ENCODE peak calls at places on chromosomes 4 and X, in four cellular contexts. G, F, Q and U are unnamed samples.

GRCh38 chrX:103889216-103889615 is 57.2 kb upstream of the RAB9B start:
- DNase-seq in G (no peak), Q (no peak), F (no peak), U (no peak)

GRCh38 chr4:15651682-15652081 is 3.5 kb downstream of the FBXL5 start:
- DNase-seq in F (no peak), G (no peak), Q (no peak), U (no peak)

GRCh38 chrX:70924294-70924693 is 6.6 kb downstream of the SLC7A3 start:
- DNase-seq in Q (no peak), F (no peak), G (no peak), U (no peak)

GRCh38 chr4:47623916-47624554 is 139.0 kb downstream of the ATP10D start:
- DNase-seq in F (no peak), Q (no peak), G (no peak), U (no peak)

GRCh38 chrX:40248822-40249221 is 151.1 kb upstream of the BCOR start:
- DNase-seq in Q (no peak), G (no peak), F (no peak), U (no peak)

GRCh38 chr4:165779950-165780670 is 92.9 kb upstream of the TLL1 start:
- DNase-seq in Q (no peak), G (no peak), F (no peak), U (no peak)

GRCh38 chr4:38894340-38894982 is 26.9 kb downstream of the FAM114A1 start:
- DNase-seq in Q (no peak), G (no peak), F (no peak), U (no peak)

GRCh38 chrX:2500091-2500680 is 590 bp downstream of the DHRSX start:
- DNase-seq in Q (peak), G (no peak), F (no peak), U (peak)

GRCh38 chr4:19063662-19064061 is 1042.1 kb upstream of the LCORL start:
- DNase-seq in G (no peak), F (no peak), Q (no peak), U (no peak)

GRCh38 chr4:109559625-109559982 is 442 bp upstream of the MCUB start:
- DNase-seq in Q (peak), F (no peak), G (no peak), U (peak)

GRCh38 chrX:46485897-46486296 is 59.3 kb downstream of the ZNF674 start:
- DNase-seq in Q (no peak), G (no peak), F (no peak), U (no peak)

GRCh38 chr4:36439556-36439955 is 158.1 kb downstream of the DTHD1 start:
- DNase-seq in F (no peak), Q (no peak), G (no peak), U (no peak)

GRCh38 chr4:177596035-177596434 is 153.8 kb upstream of the AGA start:
- DNase-seq in F (peak), G (no peak), Q (no peak), U (peak)

GRCh38 chr4:3074846-3075651 is 568 bp downstream of the HTT start:
- DNase-seq in Q (peak), G (no peak), F (peak), U (peak)

GRCh38 chr4:48033825-48034413 is 17.3 kb downstream of the NIPAL1 start:
- DNase-seq in G (no peak), F (no peak), Q (peak), U (no peak)

GRCh38 chr4:21290562-21290961 is 590.3 kb downstream of the PACRGL start:
- DNase-seq in G (no peak), F (no peak), Q (no peak), U (no peak)

GRCh38 chr4:38917481-38918025 is 49.9 kb downstream of the FAM114A1 start:
- DNase-seq in G (no peak), Q (no peak), F (no peak), U (no peak)

GRCh38 chr4:77023920-77024319 is 51.9 kb downstream of the CCNI start:
- DNase-seq in F (no peak), Q (no peak), G (no peak), U (no peak)

GRCh38 chr4:76881375-76881774 is 16.6 kb downstream of the SOWAHB start:
- DNase-seq in F (no peak), G (no peak), Q (no peak), U (no peak)

GRCh38 chr4:108377021-108377420 is 208.3 kb upstream of the LEF1 start:
- DNase-seq in G (no peak), Q (no peak), F (no peak), U (no peak)

DNA sequence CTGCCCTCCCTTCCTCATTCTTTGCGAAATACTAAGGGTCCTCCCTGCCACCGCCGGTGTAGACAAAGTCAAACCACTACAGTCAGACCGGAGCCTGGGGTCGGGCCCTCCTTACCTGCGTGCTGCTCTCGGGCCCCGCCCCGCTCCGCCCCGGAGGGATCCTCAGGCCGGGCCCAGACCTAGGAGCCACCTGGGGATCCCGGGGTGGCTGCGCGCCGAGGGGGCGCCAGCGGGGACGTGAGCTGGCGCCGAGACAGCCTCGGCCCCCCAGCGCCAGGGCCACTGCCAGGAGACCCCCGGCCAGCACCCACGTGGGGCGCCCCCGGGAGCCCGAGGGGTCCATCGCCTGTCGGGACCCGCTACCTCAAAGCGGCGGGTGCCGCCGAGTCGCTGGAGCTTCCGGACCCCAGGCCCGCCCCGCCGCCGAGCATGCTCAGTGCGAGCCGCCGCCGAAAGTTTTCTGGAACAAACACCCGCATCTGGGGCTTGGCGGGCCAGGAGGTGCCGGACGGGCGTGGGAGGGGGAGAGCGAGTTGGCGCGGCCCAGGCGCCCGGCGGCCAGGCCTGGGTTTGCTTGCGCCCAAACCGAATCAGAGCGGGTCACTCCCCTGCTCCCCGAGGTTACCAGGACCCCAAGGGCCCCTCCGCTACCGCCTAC is at the start of gene EVC2:
- DNase-seq in F (no peak), Q (peak), G (peak), U (no peak)
- TF ChIP-seq POLR2A in F (no peak), Q (no peak), G (no peak), U (no peak)

GRCh38 chrX:55119712-55120111 is 30.9 kb downstream of the PAGE2 start:
- DNase-seq in F (no peak), Q (no peak), G (no peak), U (no peak)

GRCh38 chrX:55120767-55121358 is 32.0 kb downstream of the PAGE2 start:
- DNase-seq in Q (peak), F (no peak), G (no peak), U (no peak)

GRCh38 chrX:55118574-55118973 is 29.8 kb downstream of the PAGE2 start:
- DNase-seq in G (no peak), Q (no peak), F (no peak), U (no peak)

DNA sequence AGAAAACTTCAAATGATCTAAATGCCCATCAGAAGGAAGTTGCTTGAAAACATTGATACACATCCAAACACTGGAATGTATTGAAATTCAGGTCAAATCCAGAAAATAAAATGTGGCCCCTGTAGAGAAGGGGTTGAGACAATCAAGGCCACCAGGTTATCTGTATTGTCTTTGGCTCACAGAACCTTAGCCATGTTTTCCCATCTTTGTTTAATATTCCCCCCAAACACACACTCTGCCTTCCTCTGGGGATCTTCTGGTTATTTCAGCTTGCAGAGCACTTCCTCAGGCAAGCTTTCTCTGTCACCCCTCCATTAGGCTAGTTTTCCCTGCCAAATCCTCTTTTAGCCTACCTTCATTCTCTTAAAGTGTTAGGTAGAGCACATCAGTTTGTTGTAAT is 30.5 kb downstream of the PAGE2 start:
- DNase-seq in F (no peak), G (no peak), Q (no peak), U (no peak)
- TF ChIP-seq POLR2A in F (no peak), G (no peak), Q (no peak), U (no peak)

GRCh38 chr4:159779716-159780115 is 676.8 kb downstream of the RAPGEF2 start:
- DNase-seq in Q (no peak), F (no peak), G (no peak), U (no peak)

GRCh38 chr4:159780196-159780922 is 677.5 kb downstream of the RAPGEF2 start:
- DNase-seq in Q (no peak), G (no peak), F (no peak), U (no peak)

GRCh38 chr4:159776915-159777314 is 674.0 kb downstream of the RAPGEF2 start:
- DNase-seq in F (no peak), G (no peak), Q (no peak), U (no peak)

GRCh38 chr4:159777689-159778088 is 674.8 kb downstream of the RAPGEF2 start:
- DNase-seq in Q (no peak), G (no peak), F (no peak), U (no peak)

DNA sequence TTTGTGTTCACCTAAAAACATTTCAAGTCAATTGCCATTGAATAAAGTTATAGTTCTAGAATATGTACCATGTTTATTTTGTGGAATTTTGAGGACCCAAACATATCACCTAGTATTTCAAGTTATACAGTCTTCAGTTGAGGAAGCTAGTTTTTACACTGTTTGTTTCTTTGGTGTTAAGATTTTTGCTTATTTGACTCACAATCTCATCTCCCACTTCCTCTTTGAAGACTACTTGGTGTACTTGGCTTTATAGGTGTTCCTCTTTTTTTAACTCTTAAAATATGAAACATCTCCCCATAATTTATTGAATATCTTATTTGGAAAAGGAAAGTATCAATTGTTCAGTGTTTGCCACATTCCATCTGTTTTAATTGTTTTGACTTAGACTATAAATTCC is 675.4 kb downstream of the RAPGEF2 start:
- DNase-seq in F (no peak), Q (no peak), G (no peak), U (no peak)
- TF ChIP-seq POLR2A in F (no peak), Q (no peak), G (no peak), U (no peak)

DNA sequence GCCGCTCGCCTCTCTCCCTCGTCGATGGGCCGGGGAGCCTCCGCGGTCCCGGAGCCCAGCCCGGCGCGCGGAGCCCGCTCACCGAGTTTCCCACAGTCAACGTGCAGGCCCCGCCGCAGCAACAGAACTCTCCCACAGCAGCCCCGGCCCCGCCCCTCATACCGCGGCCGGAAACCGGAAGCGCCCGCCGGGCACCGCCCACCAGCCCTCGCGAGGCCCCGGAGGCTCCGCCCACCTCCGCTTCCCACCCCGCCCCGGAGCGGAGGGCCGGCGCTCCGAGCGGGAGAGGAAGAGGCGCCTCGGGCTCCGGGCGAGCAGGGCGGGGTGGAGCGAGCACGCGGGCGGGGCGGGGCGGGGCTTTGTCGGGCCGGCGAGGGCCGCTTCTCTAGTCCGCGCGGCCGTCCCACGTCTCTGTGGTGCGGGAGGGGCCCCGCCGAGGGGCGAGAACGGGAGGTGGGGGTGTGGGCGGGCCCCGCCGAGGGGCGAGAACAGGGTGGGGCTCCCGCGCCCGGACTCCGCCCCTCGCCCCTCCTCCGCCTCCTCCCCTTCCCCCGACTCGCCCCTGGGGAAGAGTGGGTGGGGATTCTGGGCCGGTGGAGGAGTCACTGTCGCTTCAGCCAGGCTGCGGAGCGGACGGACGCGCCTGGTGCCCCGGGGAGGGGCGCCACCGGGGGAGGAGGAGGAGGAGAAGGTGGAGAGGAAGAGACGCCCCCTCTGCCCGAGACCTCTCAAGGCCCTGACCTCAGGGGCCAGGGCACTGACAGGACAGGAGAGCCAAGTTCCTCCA is at the start of the genes ABCD1 and BCAP31:
- DNase-seq in G (peak), Q (peak), F (peak), U (peak)
- TF ChIP-seq POLR2A in G (no peak), Q (peak), F (peak), U (peak)

DNA sequence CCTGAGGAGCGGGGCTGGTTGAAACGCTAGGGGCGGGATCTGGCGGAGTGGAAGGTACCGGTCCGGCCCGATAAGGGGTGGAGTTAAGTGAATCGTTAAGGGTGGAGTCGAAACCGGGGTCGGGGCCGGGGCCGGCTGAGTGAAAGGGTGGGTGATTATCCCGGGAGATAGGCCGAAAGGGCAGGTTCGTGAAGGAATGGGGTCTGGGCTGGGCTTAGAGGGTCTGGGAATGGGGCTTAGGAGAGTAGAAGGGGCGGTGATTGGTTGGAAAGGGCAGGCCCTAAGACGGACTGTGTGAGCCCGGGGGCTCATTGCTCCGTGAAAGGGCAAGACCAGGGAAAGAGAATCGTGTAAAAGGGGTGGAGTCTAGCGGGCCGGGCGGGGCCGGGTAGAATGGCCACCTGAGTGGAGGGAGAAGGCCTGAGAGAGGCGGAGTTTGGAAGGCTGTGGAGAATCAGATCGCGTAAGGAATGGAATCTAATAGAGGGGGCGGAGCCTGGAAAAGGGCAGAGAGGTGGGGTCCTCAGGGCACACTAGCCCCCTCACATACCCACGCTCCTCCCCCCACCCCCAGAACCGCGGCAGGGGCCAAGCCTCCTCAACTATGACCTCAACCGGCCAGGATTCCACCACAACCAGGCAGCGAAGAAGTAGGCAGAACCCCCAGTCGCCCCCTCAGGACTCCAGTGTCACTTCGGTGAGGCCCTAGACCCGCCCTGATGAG is 384 bp downstream of the HDAC6 start:
- DNase-seq in F (peak), G (peak), Q (peak), U (peak)
- TF ChIP-seq POLR2A in F (no peak), G (no peak), Q (no peak), U (no peak)

GRCh38 chr4:675036-675804 is 878 bp downstream of the MYL5 start:
- DNase-seq in F (no peak), G (no peak), Q (no peak), U (no peak)

GRCh38 chr4:676871-677235 is 2.5 kb downstream of the MYL5 start:
- DNase-seq in Q (no peak), F (no peak), G (peak), U (no peak)

GRCh38 chr4:673349-674091 is 556 bp downstream of the ATP5ME start:
- DNase-seq in G (no peak), F (no peak), Q (peak), U (no peak)

GRCh38 chr4:675980-676870 is 1.9 kb downstream of the MYL5 start:
- DNase-seq in F (no peak), Q (no peak), G (no peak), U (no peak)

DNA sequence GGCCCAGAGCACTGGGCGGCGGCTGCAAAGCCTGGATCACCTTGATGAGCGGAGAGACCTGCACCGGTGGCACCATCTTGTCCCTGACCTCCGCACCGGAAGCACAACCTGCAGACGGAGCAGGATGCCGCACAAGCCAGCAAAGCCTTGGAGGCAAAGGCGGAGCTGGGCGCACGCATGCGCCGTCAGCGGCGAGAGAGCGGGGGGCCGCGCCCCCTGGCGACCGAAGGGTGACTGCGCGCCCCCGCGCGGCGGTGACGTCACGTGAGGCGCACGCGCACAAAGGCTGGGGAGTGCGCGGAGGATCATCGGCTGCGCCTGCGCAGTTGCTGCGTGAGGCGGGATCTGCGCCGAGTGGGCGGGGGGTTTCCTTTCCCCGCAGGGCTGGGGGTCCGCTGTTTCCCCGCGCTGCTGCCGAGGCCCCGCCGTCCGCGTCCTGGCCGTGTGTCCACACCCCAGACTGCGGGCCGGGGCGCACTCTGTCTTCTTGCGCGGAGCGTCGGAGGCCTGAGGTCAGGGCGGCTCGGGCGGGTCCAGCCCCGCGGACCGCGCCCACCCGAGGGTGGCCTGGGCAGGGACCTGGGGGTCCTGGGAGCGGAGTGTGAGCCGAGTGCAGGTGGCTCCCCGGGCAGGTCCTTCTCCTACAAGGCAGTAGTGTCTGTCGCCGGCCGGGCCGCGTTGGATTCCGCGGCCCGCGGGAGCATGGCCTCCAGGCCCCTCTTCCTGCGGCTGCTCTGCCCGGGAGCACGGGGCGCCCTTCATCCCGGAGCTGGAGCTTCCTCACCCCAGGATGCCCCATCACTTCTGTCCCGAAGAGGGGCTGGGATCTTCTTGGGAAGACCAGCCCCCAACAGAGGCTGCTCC is at the start of the genes ATP5ME and MYL5:
- DNase-seq in G (peak), Q (peak), F (peak), U (peak)
- TF ChIP-seq POLR2A in G (no peak), Q (peak), F (peak), U (peak)

GRCh38 chr4:188930822-188931221 is 791.6 kb downstream of the TRIML1 start:
- DNase-seq in Q (no peak), G (no peak), F (no peak), U (no peak)

DNA sequence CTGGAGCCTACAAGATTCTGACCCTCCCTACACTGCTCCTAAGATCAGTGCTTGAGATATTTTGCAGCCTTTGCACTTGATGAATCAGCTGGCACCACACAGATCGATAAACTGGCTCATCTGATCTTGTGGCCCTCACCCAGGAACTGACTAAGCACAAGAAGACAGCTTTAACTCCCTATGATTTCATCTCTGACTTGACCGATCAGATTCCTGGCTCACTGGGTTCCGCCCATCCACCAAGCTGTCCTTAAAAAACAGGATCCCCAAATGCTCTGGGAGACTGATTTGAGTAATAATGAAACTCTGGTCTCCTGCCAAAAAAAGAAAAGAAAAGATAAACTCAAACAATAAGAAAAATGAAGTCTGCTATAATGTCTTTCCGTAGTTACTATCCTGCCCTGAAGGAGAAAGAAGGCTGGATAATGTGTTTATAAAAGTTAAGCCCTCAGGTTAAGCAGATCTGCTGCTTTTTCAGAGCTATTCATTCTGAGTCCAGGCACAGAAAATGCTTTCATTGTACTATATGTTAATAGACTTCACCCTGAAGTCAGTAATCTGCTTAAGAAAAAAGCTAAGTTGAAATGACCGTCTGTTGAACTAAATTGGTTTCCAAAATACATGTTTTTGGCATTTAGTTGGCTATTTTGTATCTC is 795.2 kb downstream of the TRIML1 start:
- DNase-seq in Q (no peak), G (no peak), F (no peak), U (no peak)
- TF ChIP-seq POLR2A in Q (no peak), G (no peak), F (no peak), U (no peak)